ENCODE peak calls at places on chromosomes 7 and 10, in nine cellular contexts. One of them, this sample, is unnamed.

GRCh38 chr7:1882451-1882850 is 212.4 kb downstream of the ELFN1 start:
- DNase-seq in astrocyte: no peak
- DNase-seq in BJ: no peak
- DNase-seq in IMR-90: no peak
- DNase-seq in AG04449: no peak
- DNase-seq in prostate gland: no peak
- DNase-seq in suprapubic skin: no peak
- DNase-seq in fibroblast of mammary gland: no peak
- DNase-seq in left ventricle myocardium inferior: no peak
- DNase-seq in this sample: no peak

GRCh38 chr10:102791754-102792153 is 45.5 kb downstream of the CYP17A1 start:
- DNase-seq in astrocyte: no peak
- DNase-seq in BJ: peak; percentile 49
- DNase-seq in IMR-90: no peak
- DNase-seq in AG04449: no peak
- DNase-seq in prostate gland: no peak
- DNase-seq in suprapubic skin: no peak
- DNase-seq in fibroblast of mammary gland: no peak
- DNase-seq in left ventricle myocardium inferior: no peak
- DNase-seq in this sample: peak; percentile 19

GRCh38 chr7:144437370-144438191 is 34.1 kb upstream of the NOBOX start:
- DNase-seq in astrocyte: peak; percentile 29
- DNase-seq in BJ: peak; percentile 17
- DNase-seq in IMR-90: peak; percentile 17
- DNase-seq in AG04449: peak; percentile 10
- DNase-seq in prostate gland: peak; percentile 86
- DNase-seq in suprapubic skin: no peak
- DNase-seq in fibroblast of mammary gland: peak; percentile 72
- DNase-seq in left ventricle myocardium inferior: no peak
- DNase-seq in this sample: peak; percentile 7

GRCh38 chr7:140881507-140882228 is 43.1 kb downstream of the BRAF start:
- DNase-seq in astrocyte: no peak
- DNase-seq in BJ: no peak
- DNase-seq in IMR-90: no peak
- DNase-seq in AG04449: no peak
- DNase-seq in prostate gland: no peak
- DNase-seq in suprapubic skin: no peak
- DNase-seq in fibroblast of mammary gland: no peak
- DNase-seq in left ventricle myocardium inferior: no peak
- DNase-seq in this sample: no peak

GRCh38 chr7:104805449-104806317 is 208.3 kb upstream of the KMT2E start:
- DNase-seq in astrocyte: no peak
- DNase-seq in BJ: no peak
- DNase-seq in IMR-90: no peak
- DNase-seq in AG04449: no peak
- DNase-seq in prostate gland: no peak
- DNase-seq in suprapubic skin: no peak
- DNase-seq in fibroblast of mammary gland: no peak
- DNase-seq in left ventricle myocardium inferior: no peak
- DNase-seq in this sample: no peak

GRCh38 chr7:143892527-143893300 is 9.3 kb downstream of the TCAF1 start:
- DNase-seq in astrocyte: peak; percentile 15
- DNase-seq in BJ: no peak
- DNase-seq in IMR-90: peak; percentile 18
- DNase-seq in AG04449: no peak
- DNase-seq in prostate gland: no peak
- DNase-seq in suprapubic skin: no peak
- DNase-seq in fibroblast of mammary gland: peak; percentile 47
- DNase-seq in left ventricle myocardium inferior: no peak
- DNase-seq in this sample: peak; percentile 38

GRCh38 chr7:123011766-123012369 is 16.4 kb upstream of the TAS2R16 start:
- DNase-seq in astrocyte: no peak
- DNase-seq in BJ: no peak
- DNase-seq in IMR-90: no peak
- DNase-seq in AG04449: no peak
- DNase-seq in prostate gland: no peak
- DNase-seq in suprapubic skin: no peak
- DNase-seq in fibroblast of mammary gland: no peak
- DNase-seq in left ventricle myocardium inferior: no peak
- DNase-seq in this sample: no peak

GRCh38 chr10:107814865-107815487 is 650.5 kb upstream of the SORCS1 start:
- DNase-seq in astrocyte: peak; percentile 10
- DNase-seq in BJ: no peak
- DNase-seq in IMR-90: peak; percentile 5
- DNase-seq in AG04449: peak; percentile 12
- DNase-seq in prostate gland: no peak
- DNase-seq in suprapubic skin: no peak
- DNase-seq in fibroblast of mammary gland: peak; percentile 56
- DNase-seq in left ventricle myocardium inferior: no peak
- DNase-seq in this sample: peak; percentile 87

GRCh38 chr7:5578441-5579024 is 154.9 kb upstream of the TNRC18 start:
- DNase-seq in astrocyte: no peak
- DNase-seq in BJ: no peak
- DNase-seq in IMR-90: no peak
- DNase-seq in AG04449: no peak
- DNase-seq in prostate gland: no peak
- DNase-seq in suprapubic skin: no peak
- DNase-seq in fibroblast of mammary gland: no peak
- DNase-seq in left ventricle myocardium inferior: no peak
- DNase-seq in this sample: no peak

GRCh38 chr10:14327535-14327934 is 3.2 kb downstream of the FRMD4A start:
- DNase-seq in astrocyte: no peak
- DNase-seq in BJ: no peak
- DNase-seq in IMR-90: no peak
- DNase-seq in AG04449: no peak
- DNase-seq in prostate gland: no peak
- DNase-seq in suprapubic skin: no peak
- DNase-seq in fibroblast of mammary gland: no peak
- DNase-seq in left ventricle myocardium inferior: no peak
- DNase-seq in this sample: no peak

GRCh38 chr7:1368682-1369571 is 90.3 kb downstream of the MICALL2 start:
- DNase-seq in astrocyte: no peak
- DNase-seq in BJ: no peak
- DNase-seq in IMR-90: no peak
- DNase-seq in AG04449: no peak
- DNase-seq in prostate gland: no peak
- DNase-seq in suprapubic skin: no peak
- DNase-seq in fibroblast of mammary gland: no peak
- DNase-seq in left ventricle myocardium inferior: no peak
- DNase-seq in this sample: peak; percentile 21

GRCh38 chr10:99930731-99931550 is 78.8 kb downstream of the DNMBP start:
- DNase-seq in astrocyte: peak; percentile 81
- DNase-seq in BJ: no peak
- DNase-seq in IMR-90: peak; percentile 44
- DNase-seq in AG04449: no peak
- DNase-seq in prostate gland: peak; percentile 93
- DNase-seq in suprapubic skin: no peak
- DNase-seq in fibroblast of mammary gland: no peak
- DNase-seq in left ventricle myocardium inferior: no peak
- DNase-seq in this sample: no peak

GRCh38 chr10:102517553-102517952 is 13.8 kb downstream of the SUFU start:
- DNase-seq in astrocyte: peak; percentile 56
- DNase-seq in BJ: peak; percentile 22
- DNase-seq in IMR-90: peak; percentile 84
- DNase-seq in AG04449: no peak
- DNase-seq in prostate gland: no peak
- DNase-seq in suprapubic skin: no peak
- DNase-seq in fibroblast of mammary gland: peak; percentile 42
- DNase-seq in left ventricle myocardium inferior: no peak
- DNase-seq in this sample: peak; percentile 54

GRCh38 chr7:5634107-5634950 is 147.1 kb downstream of the RNF216 start:
- DNase-seq in astrocyte: peak; percentile 79
- DNase-seq in BJ: peak; percentile 96
- DNase-seq in IMR-90: peak; percentile 94
- DNase-seq in AG04449: peak; percentile 61
- DNase-seq in prostate gland: no peak
- DNase-seq in suprapubic skin: peak; percentile 90
- DNase-seq in fibroblast of mammary gland: peak; percentile 97
- DNase-seq in left ventricle myocardium inferior: peak; percentile 71
- DNase-seq in this sample: peak; percentile 95

GRCh38 chr7:30285531-30286284 is 1.3 kb downstream of the ZNRF2 start:
- DNase-seq in astrocyte: peak; percentile 63
- DNase-seq in BJ: no peak
- DNase-seq in IMR-90: peak; percentile 46
- DNase-seq in AG04449: no peak
- DNase-seq in prostate gland: peak; percentile 20
- DNase-seq in suprapubic skin: no peak
- DNase-seq in fibroblast of mammary gland: peak; percentile 69
- DNase-seq in left ventricle myocardium inferior: peak; percentile 20
- DNase-seq in this sample: peak; percentile 54

GRCh38 chr7:118844748-118845147 is 620.2 kb downstream of the ANKRD7 start:
- DNase-seq in astrocyte: no peak
- DNase-seq in BJ: no peak
- DNase-seq in IMR-90: no peak
- DNase-seq in AG04449: no peak
- DNase-seq in prostate gland: no peak
- DNase-seq in suprapubic skin: no peak
- DNase-seq in fibroblast of mammary gland: no peak
- DNase-seq in left ventricle myocardium inferior: no peak
- DNase-seq in this sample: no peak

GRCh38 chr10:32846974-32847373 is 111.1 kb downstream of the ITGB1 start:
- DNase-seq in astrocyte: no peak
- DNase-seq in BJ: no peak
- DNase-seq in IMR-90: no peak
- DNase-seq in AG04449: no peak
- DNase-seq in prostate gland: no peak
- DNase-seq in suprapubic skin: no peak
- DNase-seq in fibroblast of mammary gland: no peak
- DNase-seq in left ventricle myocardium inferior: no peak
- DNase-seq in this sample: no peak

GRCh38 chr7:64184376-64184775 is 22.6 kb upstream of the ZNF735 start:
- DNase-seq in astrocyte: no peak
- DNase-seq in BJ: no peak
- DNase-seq in IMR-90: no peak
- DNase-seq in AG04449: no peak
- DNase-seq in prostate gland: no peak
- DNase-seq in suprapubic skin: no peak
- DNase-seq in fibroblast of mammary gland: no peak
- DNase-seq in left ventricle myocardium inferior: no peak
- DNase-seq in this sample: no peak

GRCh38 chr10:75236178-75236825 is 545 bp upstream of the COMTD1 start:
- DNase-seq in astrocyte: no peak
- DNase-seq in BJ: no peak
- DNase-seq in IMR-90: no peak
- DNase-seq in AG04449: no peak
- DNase-seq in prostate gland: no peak
- DNase-seq in suprapubic skin: peak; percentile 26
- DNase-seq in fibroblast of mammary gland: no peak
- DNase-seq in left ventricle myocardium inferior: no peak
- DNase-seq in this sample: no peak

GRCh38 chr10:51653025-51653424 is 46.4 kb downstream of the CSTF2T start:
- DNase-seq in astrocyte: no peak
- DNase-seq in BJ: no peak
- DNase-seq in IMR-90: peak; percentile 39
- DNase-seq in AG04449: no peak
- DNase-seq in prostate gland: no peak
- DNase-seq in suprapubic skin: no peak
- DNase-seq in fibroblast of mammary gland: peak; percentile 39
- DNase-seq in left ventricle myocardium inferior: no peak
- DNase-seq in this sample: no peak
- TF ChIP-seq CTCF in astrocyte: no peak
- TF ChIP-seq CTCF in BJ: no peak
- TF ChIP-seq CTCF in IMR-90: no peak
- TF ChIP-seq CTCF in AG04449: no peak
- TF ChIP-seq CTCF in prostate gland: no peak
- TF ChIP-seq CTCF in suprapubic skin: no peak
- TF ChIP-seq CTCF in fibroblast of mammary gland: no peak
- TF ChIP-seq CTCF in left ventricle myocardium inferior: no peak
- TF ChIP-seq CTCF in this sample: no peak

GRCh38 chr10:124740374-124741280 is 3.6 kb downstream of the FAM53B start:
- DNase-seq in astrocyte: no peak
- DNase-seq in BJ: no peak
- DNase-seq in IMR-90: peak; percentile 41
- DNase-seq in AG04449: no peak
- DNase-seq in prostate gland: peak; percentile 45
- DNase-seq in suprapubic skin: no peak
- DNase-seq in fibroblast of mammary gland: peak; percentile 78
- DNase-seq in left ventricle myocardium inferior: peak; percentile 72
- DNase-seq in this sample: peak; percentile 71
- H3K4me3 ChIP-seq in astrocyte: peak overlapping the region; percentile 32
- H3K4me3 ChIP-seq in BJ: peak overlapping the region; percentile 6
- H3K4me3 ChIP-seq in IMR-90: no peak overlapping the region
- H3K4me3 ChIP-seq in AG04449: peak overlapping the region; percentile 8
- H3K4me3 ChIP-seq in prostate gland: peak overlapping the region; percentile 9
- H3K4me3 ChIP-seq in suprapubic skin: peak overlapping the region; percentile 90
- H3K4me3 ChIP-seq in fibroblast of mammary gland: peak overlapping the region; percentile 8
- H3K4me3 ChIP-seq in left ventricle myocardium inferior: peak overlapping the region; percentile 82
- H3K4me3 ChIP-seq in this sample: peak overlapping the region; percentile 24

DNA sequence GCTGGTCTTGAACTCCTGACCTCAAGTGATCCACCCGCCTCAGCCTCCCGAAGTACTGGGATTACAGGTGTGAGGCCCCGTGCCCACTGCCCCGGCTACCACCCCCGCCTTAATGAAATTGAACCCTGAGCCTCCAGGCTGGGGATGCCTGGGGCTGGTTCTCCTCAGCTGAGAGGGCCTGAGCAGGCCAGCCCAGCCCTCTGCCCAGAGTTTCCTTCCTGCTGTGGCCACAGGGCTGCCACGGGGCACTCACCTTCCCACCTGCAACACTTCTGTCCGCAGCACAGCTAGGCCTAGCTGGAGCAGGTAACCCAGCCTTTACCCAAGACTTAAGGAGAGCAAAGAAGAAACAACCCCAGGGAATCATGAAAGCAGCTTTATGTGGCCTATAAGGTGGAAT is 78.1 kb upstream of the ANLN start:
- DNase-seq in astrocyte: no peak
- DNase-seq in BJ: no peak
- DNase-seq in IMR-90: no peak
- DNase-seq in AG04449: no peak
- DNase-seq in prostate gland: no peak
- DNase-seq in suprapubic skin: no peak
- DNase-seq in fibroblast of mammary gland: no peak
- DNase-seq in left ventricle myocardium inferior: no peak
- DNase-seq in this sample: no peak
- TF ChIP-seq CTCF in astrocyte: no peak
- TF ChIP-seq CTCF in BJ: no peak
- TF ChIP-seq CTCF in IMR-90: no peak
- TF ChIP-seq CTCF in AG04449: no peak
- TF ChIP-seq CTCF in prostate gland: no peak
- TF ChIP-seq CTCF in suprapubic skin: no peak
- TF ChIP-seq CTCF in fibroblast of mammary gland: no peak
- TF ChIP-seq CTCF in left ventricle myocardium inferior: no peak
- TF ChIP-seq CTCF in this sample: no peak

DNA sequence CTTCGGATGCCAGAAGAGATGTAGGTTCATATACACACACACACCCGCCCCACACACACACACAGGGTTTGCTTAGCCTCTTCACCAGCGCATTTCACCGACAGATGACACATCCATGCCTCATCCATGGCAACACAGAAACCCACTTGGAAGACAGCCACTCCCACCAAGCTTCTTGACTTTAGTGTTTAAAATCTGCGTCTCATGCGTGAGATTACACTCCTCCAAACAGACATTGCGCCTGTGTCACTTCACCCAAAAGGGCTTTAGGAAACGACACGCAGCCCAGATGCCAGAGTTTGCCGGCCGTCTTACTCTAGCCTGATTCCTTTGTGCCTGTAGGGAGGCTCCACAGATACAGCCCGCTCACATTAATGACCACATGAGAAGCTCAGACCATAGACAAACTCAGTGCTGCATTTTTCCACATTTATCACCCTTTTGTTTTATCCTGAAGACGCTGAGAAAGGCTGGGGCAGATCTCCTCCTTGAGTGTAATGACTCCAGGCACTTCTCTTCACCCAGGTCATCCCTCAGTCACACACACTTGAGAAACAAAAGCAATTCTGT is 73.8 kb downstream of the DIP2C start:
- DNase-seq in astrocyte: peak; percentile 97
- DNase-seq in BJ: no peak
- DNase-seq in IMR-90: peak; percentile 98
- DNase-seq in AG04449: peak; percentile 77
- DNase-seq in prostate gland: no peak
- DNase-seq in suprapubic skin: no peak
- DNase-seq in fibroblast of mammary gland: peak; percentile 94
- DNase-seq in left ventricle myocardium inferior: no peak
- DNase-seq in this sample: peak; percentile 71
- H3K4me3 ChIP-seq in astrocyte: peak overlapping the region; percentile 24
- H3K4me3 ChIP-seq in BJ: no peak overlapping the region
- H3K4me3 ChIP-seq in IMR-90: no peak overlapping the region
- H3K4me3 ChIP-seq in AG04449: no peak overlapping the region
- H3K4me3 ChIP-seq in prostate gland: no peak overlapping the region
- H3K4me3 ChIP-seq in suprapubic skin: no peak overlapping the region
- H3K4me3 ChIP-seq in fibroblast of mammary gland: no peak overlapping the region
- H3K4me3 ChIP-seq in left ventricle myocardium inferior: no peak overlapping the region
- H3K4me3 ChIP-seq in this sample: no peak overlapping the region

This sample was measured in foreskin fibroblast.